ENCODE peak calls at places on chromosomes 3 and 15, in six cellular contexts. One of them, this sample, is unnamed.

GRCh38 chr3:53180305-53181023 is 19.5 kb downstream of the PRKCD start:
- DNase-seq in psoas muscle: no peak
- DNase-seq in astrocyte of the spinal cord: no peak
- DNase-seq in choroid plexus epithelial cell: no peak
- DNase-seq in brain microvascular endothelial cell: no peak
- DNase-seq in mammary epithelial cell: no peak
- DNase-seq in this sample: no peak

GRCh38 chr15:44275431-44275830 is 13.1 kb upstream of the GOLM2 start:
- DNase-seq in psoas muscle: no peak
- DNase-seq in astrocyte of the spinal cord: no peak
- DNase-seq in choroid plexus epithelial cell: no peak
- DNase-seq in brain microvascular endothelial cell: no peak
- DNase-seq in mammary epithelial cell: no peak
- DNase-seq in this sample: no peak

GRCh38 chr15:72916939-72917338 is 133.4 kb upstream of the ADPGK start:
- DNase-seq in psoas muscle: no peak
- DNase-seq in astrocyte of the spinal cord: peak; percentile 71
- DNase-seq in choroid plexus epithelial cell: peak; percentile 79
- DNase-seq in brain microvascular endothelial cell: no peak
- DNase-seq in mammary epithelial cell: peak; percentile 30
- DNase-seq in this sample: peak; percentile 89

GRCh38 chr3:35183915-35184675 is 455.2 kb upstream of the ARPP21 start:
- DNase-seq in psoas muscle: no peak
- DNase-seq in astrocyte of the spinal cord: peak; percentile 76
- DNase-seq in choroid plexus epithelial cell: peak; percentile 54
- DNase-seq in brain microvascular endothelial cell: peak; percentile 22
- DNase-seq in mammary epithelial cell: no peak
- DNase-seq in this sample: peak; percentile 53

GRCh38 chr3:122081543-122081942 is 26.4 kb downstream of the CD86 start:
- DNase-seq in psoas muscle: no peak
- DNase-seq in astrocyte of the spinal cord: no peak
- DNase-seq in choroid plexus epithelial cell: no peak
- DNase-seq in brain microvascular endothelial cell: no peak
- DNase-seq in mammary epithelial cell: peak; percentile 87
- DNase-seq in this sample: no peak

GRCh38 chr15:44710236-44711088 is 661 bp downstream of the PATL2 start:
- DNase-seq in psoas muscle: no peak
- DNase-seq in astrocyte of the spinal cord: peak; percentile 43
- DNase-seq in choroid plexus epithelial cell: peak; percentile 59
- DNase-seq in brain microvascular endothelial cell: peak; percentile 45
- DNase-seq in mammary epithelial cell: no peak
- DNase-seq in this sample: no peak

GRCh38 chr3:190279690-190280089 is 42.6 kb downstream of the CLDN1 start:
- DNase-seq in psoas muscle: no peak
- DNase-seq in astrocyte of the spinal cord: no peak
- DNase-seq in choroid plexus epithelial cell: peak; percentile 24
- DNase-seq in brain microvascular endothelial cell: no peak
- DNase-seq in mammary epithelial cell: no peak
- DNase-seq in this sample: no peak

GRCh38 chr3:57691411-57692133 is 1.3 kb downstream of the DENND6A start:
- DNase-seq in psoas muscle: no peak
- DNase-seq in astrocyte of the spinal cord: peak; percentile 17
- DNase-seq in choroid plexus epithelial cell: no peak
- DNase-seq in brain microvascular endothelial cell: no peak
- DNase-seq in mammary epithelial cell: peak; percentile 14
- DNase-seq in this sample: no peak

GRCh38 chr3:50168791-50169190 is 13.7 kb downstream of the SEMA3F start:
- DNase-seq in psoas muscle: no peak
- DNase-seq in astrocyte of the spinal cord: no peak
- DNase-seq in choroid plexus epithelial cell: no peak
- DNase-seq in brain microvascular endothelial cell: no peak
- DNase-seq in mammary epithelial cell: no peak
- DNase-seq in this sample: no peak

GRCh38 chr15:92772626-92773244 is 117.2 kb upstream of the FAM174B start:
- DNase-seq in psoas muscle: no peak
- DNase-seq in astrocyte of the spinal cord: no peak
- DNase-seq in choroid plexus epithelial cell: peak; percentile 6
- DNase-seq in brain microvascular endothelial cell: no peak
- DNase-seq in mammary epithelial cell: no peak
- DNase-seq in this sample: no peak

DNA sequence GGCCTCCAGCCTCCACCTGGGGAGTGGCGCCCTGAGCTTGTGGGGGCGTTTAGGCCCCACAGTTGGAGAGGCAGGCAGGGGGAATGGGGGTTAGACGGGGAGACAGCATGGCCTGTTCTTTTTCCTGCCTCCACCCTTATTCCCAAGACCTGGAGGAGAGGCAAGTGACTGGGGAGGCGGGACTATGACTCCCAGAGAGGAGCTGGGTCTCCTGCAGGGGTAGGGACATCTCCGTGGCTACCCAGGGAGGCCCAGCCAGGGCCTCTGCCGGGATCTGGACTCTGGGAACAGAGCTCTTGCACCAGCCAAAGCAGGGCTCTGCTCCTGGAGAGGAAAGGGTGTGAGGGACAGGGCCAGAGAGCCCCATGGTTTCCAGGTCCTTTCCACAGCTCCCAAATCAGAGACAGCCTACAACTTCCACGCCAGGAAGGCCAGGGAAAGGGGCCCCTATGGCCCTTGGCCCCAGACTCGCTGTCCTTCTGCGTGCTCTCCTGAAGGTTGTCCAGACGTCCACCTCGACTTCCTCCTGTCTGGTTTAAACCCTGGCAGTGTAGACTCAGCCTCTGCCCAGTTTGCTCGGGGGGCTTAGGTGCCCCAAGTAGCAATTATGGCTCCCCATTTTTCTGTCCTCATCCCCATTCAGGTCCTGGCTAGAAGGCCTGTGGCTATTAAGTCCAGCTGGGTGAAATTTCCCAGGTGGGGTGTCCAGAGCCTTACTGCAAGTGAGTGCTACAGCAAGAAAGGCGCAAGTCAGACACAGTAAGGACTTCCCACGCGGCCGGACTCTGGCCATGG is 22.9 kb downstream of the CFAP100 start:
- DNase-seq in psoas muscle: no peak
- DNase-seq in astrocyte of the spinal cord: no peak
- DNase-seq in choroid plexus epithelial cell: no peak
- DNase-seq in brain microvascular endothelial cell: no peak
- DNase-seq in mammary epithelial cell: no peak
- DNase-seq in this sample: no peak
- H3K4me3 ChIP-seq in psoas muscle: no peak overlapping the region
- H3K4me3 ChIP-seq in astrocyte of the spinal cord: no peak overlapping the region
- H3K4me3 ChIP-seq in choroid plexus epithelial cell: no peak overlapping the region
- H3K4me3 ChIP-seq in brain microvascular endothelial cell: no peak overlapping the region
- H3K4me3 ChIP-seq in mammary epithelial cell: no peak overlapping the region
- H3K4me3 ChIP-seq in this sample: no peak overlapping the region

DNA sequence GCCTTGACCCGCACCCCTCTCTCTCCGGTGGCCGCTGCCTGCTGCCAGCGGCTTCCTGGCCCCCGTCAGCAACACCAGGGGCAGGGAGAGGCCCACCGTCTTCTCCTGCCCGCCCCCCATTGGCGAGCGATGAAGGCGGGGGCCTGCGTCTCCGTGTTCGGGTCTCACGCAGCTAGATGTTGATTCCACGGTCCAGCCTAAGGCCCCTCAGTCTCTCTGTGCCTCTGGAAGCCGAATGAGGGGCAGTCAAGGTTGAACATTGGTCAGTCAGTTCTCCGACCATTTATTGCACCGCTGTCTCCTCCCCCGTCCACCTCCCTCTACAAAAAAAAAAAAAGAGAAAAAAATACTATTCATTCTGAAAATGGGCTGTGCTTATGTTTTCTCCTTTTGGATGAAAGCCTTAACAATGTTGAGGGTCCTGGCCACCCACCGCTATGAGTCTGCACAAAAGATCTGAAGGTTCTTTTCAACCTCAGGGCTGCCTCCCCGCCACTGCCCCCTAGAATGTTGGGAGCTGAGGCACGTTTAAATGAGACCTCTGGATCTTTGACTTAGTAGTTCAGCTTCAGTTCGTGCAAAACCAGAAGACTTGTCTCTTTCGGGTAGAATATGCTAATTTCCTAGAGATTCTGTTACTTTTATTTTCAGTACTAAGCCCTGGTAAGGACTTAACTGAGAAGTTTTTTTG is 724 bp downstream of the IREB2 start:
- DNase-seq in psoas muscle: no peak
- DNase-seq in astrocyte of the spinal cord: peak; percentile 36
- DNase-seq in choroid plexus epithelial cell: peak; percentile 40
- DNase-seq in brain microvascular endothelial cell: peak; percentile 18
- DNase-seq in mammary epithelial cell: peak; percentile 11
- DNase-seq in this sample: no peak
- TF ChIP-seq CTCF in psoas muscle: no peak
- TF ChIP-seq CTCF in astrocyte of the spinal cord: peak; percentile 50
- TF ChIP-seq CTCF in choroid plexus epithelial cell: peak; percentile 55
- TF ChIP-seq CTCF in brain microvascular endothelial cell: peak; percentile 64
- TF ChIP-seq CTCF in mammary epithelial cell: peak; percentile 45
- TF ChIP-seq CTCF in this sample: peak; percentile 49

GRCh38 chr15:39173426-39173825 is 407.5 kb upstream of the THBS1 start:
- DNase-seq in psoas muscle: no peak
- DNase-seq in astrocyte of the spinal cord: no peak
- DNase-seq in choroid plexus epithelial cell: no peak
- DNase-seq in brain microvascular endothelial cell: no peak
- DNase-seq in mammary epithelial cell: no peak
- DNase-seq in this sample: no peak
- H3K4me3 ChIP-seq in psoas muscle: no peak overlapping the region
- H3K4me3 ChIP-seq in astrocyte of the spinal cord: no peak overlapping the region
- H3K4me3 ChIP-seq in choroid plexus epithelial cell: no peak overlapping the region
- H3K4me3 ChIP-seq in brain microvascular endothelial cell: no peak overlapping the region
- H3K4me3 ChIP-seq in mammary epithelial cell: no peak overlapping the region
- H3K4me3 ChIP-seq in this sample: no peak overlapping the region

GRCh38 chr15:76904461-76905012 is 603 bp downstream of the SCAPER start:
- DNase-seq in psoas muscle: peak; percentile 67
- DNase-seq in astrocyte of the spinal cord: peak; percentile 16
- DNase-seq in choroid plexus epithelial cell: peak; percentile 23
- DNase-seq in brain microvascular endothelial cell: no peak
- DNase-seq in mammary epithelial cell: peak; percentile 49
- DNase-seq in this sample: no peak

GRCh38 chr15:76903251-76903681 is 1.9 kb downstream of the SCAPER start:
- DNase-seq in psoas muscle: no peak
- DNase-seq in astrocyte of the spinal cord: peak; percentile 9
- DNase-seq in choroid plexus epithelial cell: peak; percentile 61
- DNase-seq in brain microvascular endothelial cell: peak; percentile 35
- DNase-seq in mammary epithelial cell: peak; percentile 13
- DNase-seq in this sample: no peak

GRCh38 chr15:76905855-76906254 is 715 bp upstream of the SCAPER start:
- DNase-seq in psoas muscle: no peak
- DNase-seq in astrocyte of the spinal cord: no peak
- DNase-seq in choroid plexus epithelial cell: no peak
- DNase-seq in brain microvascular endothelial cell: no peak
- DNase-seq in mammary epithelial cell: no peak
- DNase-seq in this sample: no peak

GRCh38 chr15:76901965-76902364 is 3.2 kb downstream of the SCAPER start:
- DNase-seq in psoas muscle: no peak
- DNase-seq in astrocyte of the spinal cord: no peak
- DNase-seq in choroid plexus epithelial cell: no peak
- DNase-seq in brain microvascular endothelial cell: no peak
- DNase-seq in mammary epithelial cell: no peak
- DNase-seq in this sample: no peak

GRCh38 chr15:76905013-76905839 is at the start of gene SCAPER:
- DNase-seq in psoas muscle: peak; percentile 96
- DNase-seq in astrocyte of the spinal cord: peak; percentile 88
- DNase-seq in choroid plexus epithelial cell: peak; percentile 87
- DNase-seq in brain microvascular endothelial cell: peak; percentile 72
- DNase-seq in mammary epithelial cell: peak; percentile 84
- DNase-seq in this sample: peak; percentile 53
- TF ChIP-seq CTCF in psoas muscle: peak; percentile 3
- TF ChIP-seq CTCF in astrocyte of the spinal cord: no peak
- TF ChIP-seq CTCF in choroid plexus epithelial cell: no peak
- TF ChIP-seq CTCF in brain microvascular endothelial cell: no peak
- TF ChIP-seq CTCF in mammary epithelial cell: no peak
- TF ChIP-seq CTCF in this sample: no peak